ENCODE peak calls at places on chromosomes 2 and 18, in four cellular contexts. J is GM12891, P is spleen, Y is K562. A is an unnamed sample.

GRCh38 chr2:239519081-239519920 is 118.5 kb upstream of the HDAC4 start:
- DNase-seq in J (no peak), P (peak; percentile 69), Y (no peak), A (no peak)

GRCh38 chr2:226799976-226800940 is 638 bp upstream of the IRS1 start:
- DNase-seq in J (no peak), P (no peak), Y (no peak), A (no peak)

GRCh38 chr2:17719562-17720371 is 33.8 kb downstream of the SMC6 start:
- DNase-seq in Y (peak; percentile 26), J (no peak), P (no peak), A (no peak)

GRCh38 chr2:129880309-129880708 is 99.2 kb upstream of the RAB6C start:
- DNase-seq in J (no peak), P (no peak), Y (no peak), A (no peak)

GRCh38 chr2:5696741-5697521 is 4.7 kb downstream of the SOX11 start:
- DNase-seq in P (no peak), Y (no peak), J (no peak), A (no peak)

GRCh38 chr2:236354056-236354940 is 90.1 kb upstream of the ASB18 start:
- DNase-seq in P (no peak), Y (no peak), J (no peak), A (no peak)

GRCh38 chr2:102439065-102439695 is 16.2 kb downstream of the IL18RAP start:
- DNase-seq in J (no peak), P (no peak), Y (no peak), A (no peak)

GRCh38 chr2:101823347-101823791 is 125.9 kb downstream of the MAP4K4 start:
- DNase-seq in Y (peak; percentile 47), P (no peak), J (no peak), A (no peak)

GRCh38 chr2:224820283-224820991 is 104.3 kb upstream of the CCDC195 start:
- DNase-seq in J (no peak), P (no peak), Y (no peak), A (no peak)

GRCh38 chr2:107393516-107393915 is 433.2 kb upstream of the RGPD4 start:
- DNase-seq in P (no peak), J (no peak), Y (no peak), A (no peak)

GRCh38 chr2:41151746-41152145 is 699.9 kb upstream of the SLC8A1 start:
- DNase-seq in Y (no peak), P (no peak), J (no peak), A (no peak)

GRCh38 chr2:211347328-211347727 is 790.9 kb downstream of the CPS1 start:
- DNase-seq in Y (no peak), P (no peak), J (no peak), A (no peak)

GRCh38 chr2:22626621-22627020 is 758.4 kb upstream of the KLHL29 start:
- DNase-seq in P (no peak), J (no peak), Y (no peak), A (no peak)

GRCh38 chr2:201363857-201364560 is 6.9 kb upstream of the FLACC1 start:
- DNase-seq in J (no peak), Y (peak; percentile 12), P (no peak), A (no peak)

GRCh38 chr2:98579926-98580325 is 28.4 kb downstream of the COA5 start:
- DNase-seq in P (no peak), Y (no peak), J (no peak), A (no peak)

GRCh38 chr18:73040247-73040646 is 172.5 kb upstream of the NETO1 start:
- DNase-seq in P (no peak), Y (no peak), J (no peak), A (no peak)

GRCh38 chr18:10230072-10230471 is 224.4 kb upstream of the APCDD1 start:
- DNase-seq in Y (no peak), P (no peak), J (no peak), A (no peak)

GRCh38 chr2:160433466-160434172 is 60.0 kb downstream of the RBMS1 start:
- DNase-seq in Y (no peak), P (no peak), J (no peak), A (no peak)

GRCh38 chr2:121090088-121090715 is 194.8 kb downstream of the TFCP2L1 start:
- DNase-seq in P (peak; percentile 36), Y (no peak), J (no peak), A (no peak)

GRCh38 chr2:121088251-121089004 is 196.6 kb downstream of the TFCP2L1 start:
- DNase-seq in Y (no peak), P (no peak), J (no peak), A (no peak)

GRCh38 chr2:121086450-121086849 is 198.6 kb downstream of the TFCP2L1 start:
- DNase-seq in J (no peak), Y (no peak), P (no peak), A (no peak)

GRCh38 chr2:121087117-121087516 is 197.9 kb downstream of the TFCP2L1 start:
- DNase-seq in P (no peak), Y (no peak), J (no peak), A (no peak)

GRCh38 chr2:121089005-121089510 is 195.9 kb downstream of the TFCP2L1 start:
- DNase-seq in Y (no peak), J (no peak), P (peak; percentile 70), A (no peak)
- TF ChIP-seq POLR2AphosphoS5 in Y (no peak), J (no peak), P (no peak), A (no peak)

GRCh38 chr18:3051718-3052410 is 38.9 kb upstream of the LPIN2 start:
- DNase-seq in P (no peak), J (no peak), Y (no peak), A (no peak)
- TF ChIP-seq POLR2A in P (no peak), J (no peak), Y (no peak), A (no peak)

DNA sequence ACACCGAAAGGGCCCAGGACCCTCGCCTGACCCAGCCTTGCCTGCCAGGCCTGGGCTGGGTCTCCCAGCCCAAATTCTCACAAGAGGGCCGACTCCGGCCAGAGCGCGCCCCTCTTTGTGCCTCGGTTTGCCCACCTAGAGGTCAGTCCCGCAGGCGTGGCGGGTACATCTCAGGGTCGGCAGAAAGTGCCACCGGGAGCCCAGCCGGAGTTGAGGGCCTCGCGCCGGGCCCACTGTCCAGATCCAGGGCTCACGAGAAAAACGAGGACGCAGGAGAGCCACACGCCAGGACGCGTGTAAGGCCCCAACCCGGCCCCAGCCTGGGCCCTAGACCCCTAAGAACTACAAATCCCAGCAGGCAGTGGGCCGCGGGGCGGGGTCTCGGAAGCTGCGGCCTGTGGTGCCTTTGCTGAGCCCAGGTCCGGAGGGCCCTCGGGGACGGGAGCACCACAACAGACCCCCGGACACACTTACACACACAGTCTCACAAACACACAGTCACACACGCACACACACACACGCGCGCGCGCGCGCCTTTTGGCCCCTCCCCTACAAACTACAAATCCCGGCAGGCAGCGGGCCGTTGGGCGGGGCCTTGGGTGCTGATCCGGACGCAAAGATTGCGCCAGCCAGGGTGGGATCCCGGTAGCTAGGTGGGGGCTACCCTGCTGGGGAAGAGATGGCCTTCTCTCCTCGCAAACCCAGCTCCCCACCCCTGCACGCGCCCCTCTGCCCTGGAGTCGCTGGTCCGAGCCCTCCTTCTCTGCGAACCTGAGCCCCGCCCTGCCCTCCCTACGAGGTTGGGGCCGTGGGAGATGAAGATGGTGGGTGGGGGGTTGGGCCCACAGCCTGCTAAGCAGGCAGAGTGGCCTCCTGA is at the start of gene SH2D6:
- DNase-seq in Y (peak; percentile 91), J (peak; percentile 89), P (peak; percentile 96), A (peak; percentile 93)
- TF ChIP-seq POLR2AphosphoS5 in Y (peak; percentile 53), J (peak; percentile 51), P (peak; percentile 90), A (peak; percentile 23)

DNA sequence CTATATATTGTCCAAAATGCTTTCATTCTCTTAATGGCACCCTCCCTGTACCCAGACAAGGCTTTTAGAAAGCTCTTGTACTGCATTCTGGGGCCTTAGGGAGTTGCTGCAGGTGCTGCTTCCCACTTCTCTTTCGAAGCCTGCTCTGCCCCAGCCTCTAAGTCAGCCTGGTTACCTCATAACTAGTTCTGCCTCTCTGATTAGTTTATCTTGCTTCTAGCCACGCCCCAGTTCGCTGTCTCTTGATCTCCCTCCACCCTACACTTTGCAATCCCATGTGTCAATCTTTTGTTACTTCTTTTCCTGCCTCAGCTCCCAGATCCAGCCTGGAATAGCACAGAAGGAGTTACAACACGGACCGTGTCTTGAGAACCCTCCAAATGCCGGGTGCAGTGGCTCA is 13.8 kb upstream of the NCOA1 start:
- DNase-seq in P (no peak), Y (peak; percentile 27), J (no peak), A (no peak)
- TF ChIP-seq POLR2A in P (no peak), Y (no peak), J (no peak), A (no peak)

DNA sequence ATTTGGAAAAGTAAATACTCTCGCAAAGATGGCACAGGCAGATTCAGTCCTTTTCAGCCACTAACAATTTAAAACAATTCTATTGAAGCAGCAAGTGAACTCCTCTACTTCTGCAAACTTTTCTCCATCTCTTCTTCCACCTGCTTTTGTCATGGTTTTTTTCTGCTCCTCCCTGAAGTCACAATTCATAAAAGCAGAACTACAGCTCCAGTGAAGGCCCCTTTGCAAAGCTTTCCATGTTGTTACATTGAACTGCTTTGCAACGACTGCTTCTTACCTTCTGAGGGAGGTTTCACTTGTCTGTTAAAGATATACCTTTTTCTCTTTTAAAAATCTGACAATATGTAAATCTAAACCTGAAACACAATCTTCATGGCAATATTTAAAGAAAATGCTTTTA is 3.7 kb upstream of the SERTAD2 start:
- DNase-seq in P (no peak), J (no peak), Y (no peak), A (no peak)
- TF ChIP-seq POLR2AphosphoS5 in P (no peak), J (no peak), Y (no peak), A (no peak)

GRCh38 chr2:39435254-39435653 is 1.8 kb downstream of the MAP4K3 start:
- DNase-seq in P (no peak), J (no peak), Y (peak; percentile 21), A (no peak)

GRCh38 chr2:39434233-39434897 is 2.7 kb downstream of the MAP4K3 start:
- DNase-seq in P (no peak), J (no peak), Y (no peak), A (no peak)

GRCh38 chr2:39437522-39438296 is 624 bp upstream of the MAP4K3 start:
- DNase-seq in J (peak; percentile 41), Y (peak; percentile 56), P (peak; percentile 84), A (peak; percentile 29)

GRCh38 chr2:39435974-39436591 is 1.0 kb downstream of the MAP4K3 start:
- DNase-seq in P (no peak), Y (no peak), J (no peak), A (no peak)

GRCh38 chr2:39436592-39437521 is at the start of gene MAP4K3:
- DNase-seq in P (peak; percentile 94), Y (peak; percentile 96), J (peak; percentile 65), A (peak; percentile 68)
- TF ChIP-seq POLR2A in P (peak; percentile 28), Y (peak; percentile 76), J (no peak), A (no peak)

GRCh38 chr2:60519259-60519863 is 34.1 kb downstream of the BCL11A start:
- DNase-seq in J (no peak), P (no peak), Y (no peak), A (no peak)
- TF ChIP-seq POLR2AphosphoS5 in J (no peak), P (no peak), Y (no peak), A (no peak)

GRCh38 chr18:46104128-46104911 is at the start of gene HAUS1:
- DNase-seq in Y (peak; percentile 84), J (peak; percentile 63), P (peak; percentile 97), A (peak; percentile 76)
- TF ChIP-seq POLR2A in Y (peak; percentile 85), J (peak; percentile 18), P (peak; percentile 22), A (peak; percentile 65)

A was measured in GM12892.